ENCODE peak calls at places on chromosomes 4 and X, in four cellular contexts. One of them, this sample, is unnamed. For H3K9me3, the result is how much of the 10 kb centered on the place peaks cover.

GRCh38 chrX:10648608-10649007 is 28.2 kb upstream of the MID1 start:
- DNase-seq in H9: no peak
- DNase-seq in fibroblast of lung: peak
- DNase-seq in lower lobe of right lung: no peak
- DNase-seq in this sample: no peak

GRCh38 chrX:143994206-143994605 is 110.3 kb downstream of the UBE2NL start:
- DNase-seq in H9: no peak
- DNase-seq in fibroblast of lung: no peak
- DNase-seq in lower lobe of right lung: no peak
- DNase-seq in this sample: no peak

GRCh38 chr4:127782025-127782274 is 172 bp upstream of the HSPA4L start:
- DNase-seq in H9: peak
- DNase-seq in fibroblast of lung: peak
- DNase-seq in lower lobe of right lung: peak
- DNase-seq in this sample: peak

GRCh38 chr4:139523076-139523475 is 32.9 kb downstream of the SETD7 start:
- DNase-seq in H9: no peak
- DNase-seq in fibroblast of lung: no peak
- DNase-seq in lower lobe of right lung: no peak
- DNase-seq in this sample: no peak

GRCh38 chrX:40685352-40685918 is 38.1 kb upstream of the CXorf38 start:
- DNase-seq in H9: no peak
- DNase-seq in fibroblast of lung: no peak
- DNase-seq in lower lobe of right lung: no peak
- DNase-seq in this sample: no peak

GRCh38 chr4:151195801-151196200 is 81.2 kb upstream of the PRSS48 start:
- DNase-seq in H9: no peak
- DNase-seq in fibroblast of lung: peak
- DNase-seq in lower lobe of right lung: no peak
- DNase-seq in this sample: no peak

GRCh38 chr4:145756244-145756643 is 76.3 kb downstream of the C4orf51 start:
- DNase-seq in H9: no peak
- DNase-seq in fibroblast of lung: no peak
- DNase-seq in lower lobe of right lung: no peak
- DNase-seq in this sample: no peak

GRCh38 chrX:107894038-107894437 is 68.4 kb downstream of the MID2 start:
- DNase-seq in H9: no peak
- DNase-seq in fibroblast of lung: peak
- DNase-seq in lower lobe of right lung: no peak
- DNase-seq in this sample: no peak

GRCh38 chr4:48126621-48127020 is 7.4 kb downstream of the TXK start:
- DNase-seq in H9: no peak
- DNase-seq in fibroblast of lung: no peak
- DNase-seq in lower lobe of right lung: no peak
- DNase-seq in this sample: no peak

GRCh38 chrX:119541188-119541587 is 24.0 kb downstream of the STEEP1 start:
- DNase-seq in H9: peak
- DNase-seq in fibroblast of lung: peak
- DNase-seq in lower lobe of right lung: no peak
- DNase-seq in this sample: no peak

GRCh38 chr4:24404281-24404680 is 180.1 kb downstream of the DHX15 start:
- DNase-seq in H9: no peak
- DNase-seq in fibroblast of lung: peak
- DNase-seq in lower lobe of right lung: no peak
- DNase-seq in this sample: no peak

GRCh38 chrX:110588164-110588563 is 207.5 kb downstream of the CHRDL1 start:
- DNase-seq in H9: no peak
- DNase-seq in fibroblast of lung: no peak
- DNase-seq in lower lobe of right lung: no peak
- DNase-seq in this sample: no peak

GRCh38 chrX:15973299-15973698 is 118.7 kb upstream of the AP1S2 start:
- DNase-seq in H9: peak
- DNase-seq in fibroblast of lung: peak
- DNase-seq in lower lobe of right lung: no peak
- DNase-seq in this sample: no peak

GRCh38 chr4:165627128-165627527 is 245.9 kb upstream of the TLL1 start:
- DNase-seq in H9: no peak
- DNase-seq in fibroblast of lung: no peak
- DNase-seq in lower lobe of right lung: no peak
- DNase-seq in this sample: no peak

GRCh38 chr4:61200991-61201526 is 933 bp downstream of the ADGRL3 start:
- DNase-seq in H9: peak
- DNase-seq in fibroblast of lung: peak
- DNase-seq in lower lobe of right lung: no peak
- DNase-seq in this sample: peak

GRCh38 chr4:176995-177394 is 52.7 kb downstream of the ZNF718 start:
- DNase-seq in H9: no peak
- DNase-seq in fibroblast of lung: no peak
- DNase-seq in lower lobe of right lung: no peak
- DNase-seq in this sample: no peak
- H3K9me3 ChIP-seq in H9: under half
- H3K9me3 ChIP-seq in fibroblast of lung: under half
- H3K9me3 ChIP-seq in lower lobe of right lung: half or more
- H3K9me3 ChIP-seq in this sample: under half

DNA sequence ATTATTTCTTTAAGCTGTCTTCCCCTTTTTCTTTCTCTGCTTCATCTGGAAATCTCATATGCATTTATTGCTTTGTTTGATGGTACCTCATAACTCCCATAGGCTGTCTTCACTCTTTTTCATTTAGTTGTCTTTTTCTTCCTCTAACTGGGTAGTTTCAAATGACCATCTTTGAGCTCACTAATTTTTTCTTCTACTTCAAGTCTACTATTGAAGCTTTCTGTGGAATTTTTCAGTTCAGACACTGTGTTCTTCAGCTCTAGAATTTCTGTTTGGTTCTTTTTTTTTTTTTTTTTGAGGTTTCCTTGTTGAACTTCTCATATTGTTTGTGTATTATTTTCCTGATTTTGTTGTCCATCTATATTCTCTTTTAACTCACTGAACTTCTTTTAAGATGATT is 23.0 kb downstream of the CASK start:
- DNase-seq in H9: no peak
- DNase-seq in fibroblast of lung: no peak
- DNase-seq in lower lobe of right lung: no peak
- DNase-seq in this sample: no peak
- H3K9me3 ChIP-seq in H9: under half
- H3K9me3 ChIP-seq in fibroblast of lung: under half
- H3K9me3 ChIP-seq in lower lobe of right lung: under half
- H3K9me3 ChIP-seq in this sample: under half

GRCh38 chr4:129063640-129064039 is 29.7 kb downstream of the SCLT1 start:
- DNase-seq in H9: no peak
- DNase-seq in fibroblast of lung: no peak
- DNase-seq in lower lobe of right lung: no peak
- DNase-seq in this sample: no peak
- H3K9me3 ChIP-seq in H9: under half
- H3K9me3 ChIP-seq in fibroblast of lung: under half
- H3K9me3 ChIP-seq in lower lobe of right lung: half or more
- H3K9me3 ChIP-seq in this sample: under half

DNA sequence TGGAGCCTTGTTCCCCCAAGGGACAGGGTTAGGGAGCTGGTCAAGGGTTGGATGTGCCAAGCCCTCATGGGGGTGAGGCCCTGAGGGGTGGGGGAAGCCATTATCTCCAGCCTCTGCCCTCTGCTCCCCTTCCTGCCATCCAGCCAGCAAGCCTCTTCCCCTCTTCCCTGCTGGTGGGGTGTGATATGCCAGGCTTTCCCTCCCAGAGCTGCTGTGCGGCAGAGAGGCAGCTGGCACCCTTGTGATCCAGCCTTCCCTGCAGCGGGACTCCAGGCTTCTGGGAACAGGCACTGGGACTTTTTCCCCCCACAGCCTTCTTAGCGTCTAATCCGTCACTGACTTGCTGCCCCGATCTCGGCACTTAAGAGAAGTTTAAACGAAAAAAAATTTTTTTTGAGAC is 6.3 kb downstream of the SSR4 start:
- DNase-seq in H9: no peak
- DNase-seq in fibroblast of lung: no peak
- DNase-seq in lower lobe of right lung: no peak
- DNase-seq in this sample: no peak
- H3K9me3 ChIP-seq in H9: under half
- H3K9me3 ChIP-seq in fibroblast of lung: under half
- H3K9me3 ChIP-seq in lower lobe of right lung: under half
- H3K9me3 ChIP-seq in this sample: under half

This sample was measured in aorta.